ENCODE peak calls at places on chromosomes 16 and 17, in seven cellular contexts. M, Z, N, P, Q, K and R are unnamed samples.

GRCh38 chr16:896261-897199 is 74.3 kb downstream of the LMF1 start:
- DNase-seq in M (no peak), Z (no peak), N (no peak), P (no peak), Q (no peak), K (no peak), R (no peak)

GRCh38 chr17:61448042-61448441 is 4.2 kb upstream of the TBX4 start:
- DNase-seq in M (no peak), Z (no peak), N (no peak), P (no peak), Q (no peak), K (no peak), R (no peak)

GRCh38 chr17:76848670-76849069 is 19.5 kb upstream of the MGAT5B start:
- DNase-seq in M (no peak), Z (no peak), N (no peak), P (no peak), Q (no peak), K (no peak), R (no peak)

GRCh38 chr17:77349976-77350830 is 209.4 kb downstream of the SEC14L1 start:
- DNase-seq in M (no peak), Z (no peak), N (no peak), P (peak), Q (no peak), K (peak), R (no peak)

GRCh38 chr17:6523330-6523729 is 33.0 kb downstream of the PITPNM3 start:
- DNase-seq in M (no peak), Z (no peak), N (no peak), P (no peak), Q (peak), K (no peak), R (peak)

GRCh38 chr16:89700649-89701424 is 668 bp downstream of the SPATA2L start:
- DNase-seq in M (peak), Z (no peak), N (no peak), P (no peak), Q (no peak), K (peak), R (no peak)

GRCh38 chr17:22138861-22139469 is 446.6 kb downstream of the KCNJ18 start:
- DNase-seq in M (no peak), Z (no peak), N (no peak), P (no peak), Q (no peak), K (no peak), R (no peak)

GRCh38 chr17:41360291-41360995 is 9.2 kb downstream of the KRT33B start:
- DNase-seq in M (no peak), Z (no peak), N (no peak), P (no peak), Q (peak), K (no peak), R (no peak)

GRCh38 chr17:72338847-72339790 is 218.3 kb downstream of the SOX9 start:
- DNase-seq in M (peak), Z (no peak), N (peak), P (peak), Q (peak), K (no peak), R (no peak)

GRCh38 chr16:70573451-70574121 is 50.0 kb downstream of the SF3B3 start:
- DNase-seq in M (no peak), Z (no peak), N (peak), P (peak), Q (peak), K (no peak), R (no peak)